ENCODE peak calls at places on chromosome 18, in nine cellular contexts. E is stomach, R is adrenal gland, I is A549, Y is spleen, F is body of pancreas, J is right lobe of liver, G is endothelial cell of umbilical vein, N is Peyer's patch. O is an unnamed sample.

GRCh38 chr18:21820035-21820810 is 79.6 kb downstream of the MIB1 start:
- DNase-seq in N (no peak), R (no peak), J (no peak), I (peak), F (no peak), Y (no peak), G (peak), E (no peak), O (peak)

GRCh38 chr18:36331541-36331971 is 34.0 kb downstream of the FHOD3 start:
- DNase-seq in E (no peak), I (no peak), Y (no peak), N (no peak), G (no peak), R (no peak), J (no peak), F (no peak), O (no peak)

GRCh38 chr18:61831071-61831470 is 61.7 kb downstream of the RNF152 start:
- DNase-seq in I (no peak), Y (no peak), G (peak), N (no peak), R (no peak), E (no peak), F (no peak), J (no peak), O (no peak)

GRCh38 chr18:70397259-70397925 is 108.5 kb downstream of the SOCS6 start:
- DNase-seq in Y (no peak), E (no peak), F (no peak), N (no peak), I (no peak), J (no peak), G (no peak), R (no peak), O (no peak)

GRCh38 chr18:22307528-22307927 is 110.2 kb downstream of the CTAGE1 start:
- DNase-seq in Y (no peak), R (no peak), I (no peak), E (no peak), F (no peak), N (no peak), G (no peak), J (no peak), O (peak)

GRCh38 chr18:45081579-45082181 is 401.0 kb downstream of the SETBP1 start:
- DNase-seq in I (no peak), Y (no peak), G (no peak), R (no peak), N (no peak), J (no peak), E (no peak), F (no peak), O (peak)

GRCh38 chr18:72410399-72410798 is 133.7 kb downstream of the CBLN2 start:
- DNase-seq in E (no peak), N (no peak), I (no peak), G (no peak), Y (no peak), J (no peak), F (no peak), R (no peak), O (no peak)

GRCh38 chr18:2932247-2933181 is 80.4 kb downstream of the LPIN2 start:
- DNase-seq in R (peak), I (peak), Y (no peak), E (no peak), J (no peak), G (peak), N (no peak), F (peak), O (peak)

GRCh38 chr18:13500891-13501887 is 225.2 kb downstream of the FAM210A start:
- DNase-seq in Y (no peak), F (peak), G (peak), E (peak), R (peak), N (no peak), I (peak), J (peak), O (no peak)

GRCh38 chr18:73153271-73153670 is 285.5 kb upstream of the NETO1 start:
- DNase-seq in G (no peak), I (no peak), E (no peak), R (no peak), Y (no peak), J (no peak), F (no peak), N (no peak), O (no peak)

GRCh38 chr18:8207996-8208395 is 401.2 kb upstream of the RAB12 start:
- DNase-seq in G (no peak), N (no peak), J (no peak), E (no peak), I (no peak), Y (no peak), F (no peak), R (no peak), O (no peak)

GRCh38 chr18:3207565-3207964 is 12.2 kb downstream of the MYOM1 start:
- DNase-seq in Y (no peak), R (peak), G (no peak), F (peak), E (no peak), I (peak), J (peak), N (peak), O (no peak)

GRCh38 chr18:6414723-6415362 is at the start of gene L3MBTL4:
- DNase-seq in R (peak), F (peak), N (peak), E (peak), G (no peak), J (peak), Y (peak), I (no peak), O (no peak)

GRCh38 chr18:2083691-2084090 is 487.6 kb downstream of the METTL4 start:
- DNase-seq in J (no peak), I (peak), R (no peak), N (no peak), E (no peak), G (no peak), F (no peak), Y (no peak), O (peak)

GRCh38 chr18:49529596-49529995 is 32.3 kb upstream of the LIPG start:
- DNase-seq in I (no peak), J (no peak), E (no peak), N (no peak), Y (no peak), F (no peak), R (no peak), G (no peak), O (no peak)

GRCh38 chr18:48962857-48963554 is 12.2 kb upstream of the SMAD7 start:
- DNase-seq in E (no peak), F (no peak), I (no peak), G (no peak), Y (no peak), N (no peak), J (no peak), R (no peak), O (no peak)

GRCh38 chr18:22152093-22152492 is 17.3 kb upstream of the GATA6 start:
- DNase-seq in F (no peak), G (no peak), J (no peak), E (no peak), I (no peak), Y (no peak), N (no peak), R (no peak), O (no peak)

GRCh38 chr18:52222211-52222610 is 117.8 kb upstream of the DCC start:
- DNase-seq in E (no peak), F (no peak), R (no peak), J (no peak), G (no peak), N (no peak), Y (no peak), I (no peak), O (no peak)

GRCh38 chr18:76306685-76307292 is 188.3 kb downstream of the ZNF516 start:
- DNase-seq in F (no peak), I (no peak), J (no peak), E (no peak), N (no peak), G (no peak), Y (no peak), R (no peak), O (peak)

GRCh38 chr18:44556296-44556695 is 124.4 kb upstream of the SETBP1 start:
- DNase-seq in J (no peak), R (no peak), G (no peak), N (no peak), E (no peak), Y (no peak), F (no peak), I (no peak), O (no peak)

GRCh38 chr18:50748243-50749229 is 71.3 kb downstream of the MRO start:
- DNase-seq in G (no peak), R (no peak), E (no peak), F (no peak), I (no peak), N (no peak), Y (no peak), J (no peak), O (no peak)

GRCh38 chr18:48550101-48550729 is 11.4 kb downstream of the CTIF start:
- DNase-seq in Y (no peak), J (no peak), E (no peak), N (no peak), G (no peak), R (no peak), F (no peak), I (no peak), O (no peak)

GRCh38 chr18:34929336-34929780 is 111.9 kb upstream of the MAPRE2 start:
- DNase-seq in Y (no peak), R (no peak), G (peak), I (peak), N (no peak), J (peak), E (no peak), F (no peak), O (peak)

GRCh38 chr18:26226229-26227050 is at the start of gene TAF4B:
- DNase-seq in E (peak), F (peak), Y (peak), J (peak), I (peak), G (peak), R (peak), N (peak), O (peak)

GRCh38 chr18:11487390-11487789 is 122.0 kb upstream of the SLC35G4 start:
- DNase-seq in I (no peak), G (no peak), J (no peak), Y (no peak), F (no peak), N (no peak), R (no peak), E (no peak), O (no peak)

GRCh38 chr18:51398104-51398503 is 200.6 kb upstream of the MEX3C start:
- DNase-seq in G (no peak), R (peak), N (no peak), J (no peak), E (no peak), I (no peak), Y (no peak), F (no peak), O (no peak)

GRCh38 chr18:59055345-59056032 is 84.2 kb upstream of the SEC11C start:
- DNase-seq in N (no peak), J (no peak), R (no peak), F (no peak), I (peak), Y (no peak), E (no peak), G (no peak), O (no peak)

GRCh38 chr18:59056706-59057492 is 82.8 kb upstream of the SEC11C start:
- DNase-seq in F (peak), I (peak), J (peak), N (no peak), R (peak), Y (peak), E (peak), G (peak), O (peak)

GRCh38 chr18:59057969-59058368 is 81.7 kb upstream of the SEC11C start:
- DNase-seq in G (no peak), Y (no peak), E (no peak), R (no peak), I (no peak), J (no peak), N (no peak), F (no peak), O (no peak)

GRCh38 chr18:59059140-59059539 is 80.5 kb upstream of the SEC11C start:
- DNase-seq in J (no peak), Y (no peak), I (no peak), R (no peak), E (no peak), F (no peak), N (no peak), G (no peak), O (no peak)

GRCh38 chr18:59057493-59057795 is 82.2 kb upstream of the SEC11C start:
- DNase-seq in I (no peak), G (no peak), R (no peak), N (no peak), F (no peak), E (no peak), J (no peak), Y (no peak), O (no peak)
- TF ChIP-seq CTCF in I (no peak), G (no peak), R (no peak), N (no peak), F (no peak), E (no peak), J (no peak), Y (no peak), O (no peak)

DNA sequence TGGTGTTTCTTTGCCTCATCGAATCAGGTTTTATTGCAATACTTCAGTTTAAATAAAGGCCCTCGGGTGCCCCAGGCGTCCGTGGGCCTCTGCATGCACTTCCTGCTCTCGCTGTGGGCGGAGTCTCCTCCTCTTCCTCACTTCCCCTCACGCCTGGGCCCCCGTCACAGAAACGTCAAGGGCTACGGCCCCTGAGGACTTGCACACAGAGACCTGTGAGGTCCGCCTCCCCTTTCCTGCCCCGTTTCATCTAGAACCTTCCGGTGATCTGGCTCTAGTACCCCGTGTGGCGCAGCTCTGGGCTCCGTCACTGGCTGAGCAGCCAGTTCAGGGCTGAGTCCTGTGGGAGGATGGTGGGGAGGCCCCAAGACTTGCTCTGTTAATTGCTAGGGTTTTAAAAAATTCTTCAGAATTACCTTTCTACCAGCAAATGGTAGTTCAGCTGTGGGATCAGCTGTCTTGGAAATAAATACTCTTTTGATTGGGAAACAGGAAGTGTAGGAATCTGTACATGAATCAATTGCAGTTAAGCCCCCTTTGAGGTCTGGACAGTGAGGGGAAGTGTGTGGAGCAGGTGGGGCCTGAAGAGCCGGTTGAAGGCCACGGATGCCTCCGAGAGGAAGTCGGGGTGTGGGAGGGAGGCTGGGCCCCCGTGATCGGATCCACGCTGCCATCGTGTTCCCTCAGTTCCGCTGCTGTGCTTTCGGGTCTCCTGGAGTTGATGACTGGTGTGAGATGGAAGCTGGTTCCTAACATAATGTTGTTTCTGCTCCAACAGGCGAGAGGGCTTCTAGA is 10.2 kb downstream of the NFATC1 start:
- DNase-seq in I (no peak), G (peak), F (no peak), E (peak), J (peak), Y (peak), R (peak), N (peak), O (peak)
- H3K4me3 ChIP-seq in I (no peak), G (no peak), F (no peak), E (peak), J (no peak), Y (peak), R (peak), N (no peak), O (no peak)

GRCh38 chr18:59142274-59142673 is 2.6 kb downstream of the SEC11C start:
- DNase-seq in Y (no peak), R (no peak), G (no peak), N (no peak), J (no peak), E (no peak), I (no peak), F (no peak), O (no peak)

GRCh38 chr18:59140287-59140885 is 702 bp downstream of the SEC11C start:
- DNase-seq in F (peak), J (peak), Y (no peak), R (peak), N (no peak), E (peak), I (peak), G (peak), O (no peak)

GRCh38 chr18:59141294-59142068 is 1.8 kb downstream of the SEC11C start:
- DNase-seq in N (no peak), F (no peak), J (no peak), G (no peak), R (no peak), Y (no peak), I (no peak), E (no peak), O (no peak)

GRCh38 chr18:59139291-59139614 is 431 bp upstream of the SEC11C start:
- DNase-seq in J (peak), Y (peak), I (peak), G (no peak), F (peak), E (peak), N (peak), R (peak), O (peak)

GRCh38 chr18:59139615-59140286 is at the start of gene SEC11C:
- DNase-seq in Y (peak), G (peak), E (peak), R (peak), I (peak), N (peak), F (peak), J (peak), O (peak)
- TF ChIP-seq POLR2A in Y (no peak), G (no peak), E (no peak), R (no peak), I (peak), N (peak), F (peak), J (peak), O (no peak)

DNA sequence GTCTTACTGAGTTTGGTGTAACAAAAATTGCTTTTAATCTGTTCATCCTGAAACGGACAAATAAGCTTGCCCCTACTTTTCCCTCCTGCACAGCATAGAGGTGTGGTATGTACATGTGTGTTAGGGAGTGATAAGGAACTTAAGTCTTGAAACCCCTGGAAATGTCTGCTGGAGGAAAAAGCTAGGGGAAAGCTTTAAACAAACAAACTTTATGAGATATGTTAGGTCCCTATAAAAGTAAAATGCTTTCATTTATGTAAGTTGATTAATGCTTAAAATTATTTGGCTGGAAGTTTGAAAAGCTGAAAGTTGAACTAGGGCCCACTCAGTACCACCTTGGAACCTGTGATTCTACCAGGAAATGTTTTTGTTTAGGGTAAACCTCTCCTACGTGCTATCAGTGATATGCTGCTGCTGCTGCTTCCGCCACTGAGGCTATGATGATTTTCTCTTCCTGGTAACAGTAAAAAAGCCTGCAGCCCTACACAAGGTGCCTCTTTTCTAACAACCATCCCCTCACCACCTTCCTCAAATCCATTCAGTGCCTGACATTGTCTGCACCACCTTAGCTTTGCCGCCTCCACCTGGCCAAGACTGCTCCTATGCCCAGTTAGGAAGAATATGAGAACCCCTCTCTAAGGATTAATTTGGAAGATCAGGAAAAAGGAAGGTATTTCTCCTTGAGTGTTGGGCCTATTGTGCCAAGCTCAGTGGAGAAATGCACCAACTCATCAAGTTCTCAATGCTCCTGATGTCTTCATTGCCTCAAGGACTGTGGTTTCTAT is 2.5 kb upstream of the YES1 start:
- DNase-seq in E (no peak), I (no peak), Y (no peak), N (no peak), F (no peak), J (no peak), R (no peak), G (no peak), O (no peak)
- TF ChIP-seq CTCF in E (no peak), I (no peak), Y (no peak), N (no peak), F (no peak), J (no peak), R (no peak), G (no peak), O (no peak)